ENCODE peak calls at places on chromosomes 2 and 18, in six cellular contexts. One of them, this sample, is unnamed.

GRCh38 chr2:204325468-204325867 is 219.8 kb upstream of the PARD3B start:
- DNase-seq in fibroblast of pulmonary artery: peak
- DNase-seq in AG09309: peak
- DNase-seq in aorta: no peak
- DNase-seq in GM12865: peak
- DNase-seq in mesendoderm: peak
- DNase-seq in this sample: peak

GRCh38 chr2:112626604-112627059 is 19.1 kb upstream of the SLC20A1 start:
- DNase-seq in fibroblast of pulmonary artery: peak
- DNase-seq in AG09309: peak
- DNase-seq in aorta: peak
- DNase-seq in GM12865: peak
- DNase-seq in mesendoderm: peak
- DNase-seq in this sample: peak

GRCh38 chr2:56230171-56230570 is 46.4 kb downstream of the CCDC85A start:
- DNase-seq in fibroblast of pulmonary artery: peak
- DNase-seq in AG09309: no peak
- DNase-seq in aorta: no peak
- DNase-seq in GM12865: no peak
- DNase-seq in mesendoderm: no peak
- DNase-seq in this sample: no peak

GRCh38 chr2:118224888-118225264 is 136.6 kb downstream of the INSIG2 start:
- DNase-seq in fibroblast of pulmonary artery: no peak
- DNase-seq in AG09309: no peak
- DNase-seq in aorta: no peak
- DNase-seq in GM12865: peak
- DNase-seq in mesendoderm: peak
- DNase-seq in this sample: no peak

GRCh38 chr2:98487806-98488189 is 43.1 kb downstream of the INPP4A start:
- DNase-seq in fibroblast of pulmonary artery: peak
- DNase-seq in AG09309: no peak
- DNase-seq in aorta: no peak
- DNase-seq in GM12865: peak
- DNase-seq in mesendoderm: peak
- DNase-seq in this sample: peak

GRCh38 chr2:234291765-234292204 is 205.1 kb downstream of the ARL4C start:
- DNase-seq in fibroblast of pulmonary artery: peak
- DNase-seq in AG09309: peak
- DNase-seq in aorta: peak
- DNase-seq in GM12865: peak
- DNase-seq in mesendoderm: no peak
- DNase-seq in this sample: peak

GRCh38 chr2:195482050-195482449 is 175.0 kb upstream of the SLC39A10 start:
- DNase-seq in fibroblast of pulmonary artery: no peak
- DNase-seq in AG09309: no peak
- DNase-seq in aorta: no peak
- DNase-seq in GM12865: no peak
- DNase-seq in mesendoderm: no peak
- DNase-seq in this sample: no peak

GRCh38 chr2:178070824-178071223 is 1.8 kb downstream of the PDE11A start:
- DNase-seq in fibroblast of pulmonary artery: no peak
- DNase-seq in AG09309: no peak
- DNase-seq in aorta: no peak
- DNase-seq in GM12865: no peak
- DNase-seq in mesendoderm: no peak
- DNase-seq in this sample: no peak

GRCh38 chr2:85873679-85874078 is 15.1 kb downstream of the ST3GAL5 start:
- DNase-seq in fibroblast of pulmonary artery: no peak
- DNase-seq in AG09309: no peak
- DNase-seq in aorta: no peak
- DNase-seq in GM12865: no peak
- DNase-seq in mesendoderm: peak
- DNase-seq in this sample: peak

GRCh38 chr18:60965856-60966255 is 367.4 kb upstream of the CDH20 start:
- DNase-seq in fibroblast of pulmonary artery: peak
- DNase-seq in AG09309: no peak
- DNase-seq in aorta: no peak
- DNase-seq in GM12865: no peak
- DNase-seq in mesendoderm: no peak
- DNase-seq in this sample: no peak

GRCh38 chr2:50658883-50659282 is 373.0 kb downstream of the NRXN1 start:
- DNase-seq in fibroblast of pulmonary artery: no peak
- DNase-seq in AG09309: no peak
- DNase-seq in aorta: no peak
- DNase-seq in GM12865: no peak
- DNase-seq in mesendoderm: peak
- DNase-seq in this sample: no peak

GRCh38 chr2:48728827-48729226 is 26.7 kb downstream of the LHCGR start:
- DNase-seq in fibroblast of pulmonary artery: no peak
- DNase-seq in AG09309: no peak
- DNase-seq in aorta: no peak
- DNase-seq in GM12865: no peak
- DNase-seq in mesendoderm: no peak
- DNase-seq in this sample: no peak

GRCh38 chr2:236503100-236503499 is 66.5 kb upstream of the ACKR3 start:
- DNase-seq in fibroblast of pulmonary artery: no peak
- DNase-seq in AG09309: no peak
- DNase-seq in aorta: no peak
- DNase-seq in GM12865: peak
- DNase-seq in mesendoderm: peak
- DNase-seq in this sample: no peak

GRCh38 chr18:12336887-12337286 is 28.8 kb downstream of the TUBB6 start:
- DNase-seq in fibroblast of pulmonary artery: no peak
- DNase-seq in AG09309: no peak
- DNase-seq in aorta: no peak
- DNase-seq in GM12865: no peak
- DNase-seq in mesendoderm: peak
- DNase-seq in this sample: no peak

GRCh38 chr2:25204190-25204838 is 35.9 kb upstream of the POMC start:
- DNase-seq in fibroblast of pulmonary artery: no peak
- DNase-seq in AG09309: no peak
- DNase-seq in aorta: no peak
- DNase-seq in GM12865: peak
- DNase-seq in mesendoderm: peak
- DNase-seq in this sample: no peak

GRCh38 chr18:62101236-62101635 is 85.6 kb downstream of the PIGN start:
- DNase-seq in fibroblast of pulmonary artery: peak
- DNase-seq in AG09309: no peak
- DNase-seq in aorta: no peak
- DNase-seq in GM12865: no peak
- DNase-seq in mesendoderm: no peak
- DNase-seq in this sample: no peak

GRCh38 chr2:84441036-84441435 is 18.0 kb downstream of the SUCLG1 start:
- DNase-seq in fibroblast of pulmonary artery: peak
- DNase-seq in AG09309: no peak
- DNase-seq in aorta: no peak
- DNase-seq in GM12865: no peak
- DNase-seq in mesendoderm: no peak
- DNase-seq in this sample: no peak
- H3K4me3 ChIP-seq in fibroblast of pulmonary artery: no peak
- H3K4me3 ChIP-seq in AG09309: no peak
- H3K4me3 ChIP-seq in aorta: no peak
- H3K4me3 ChIP-seq in GM12865: no peak
- H3K4me3 ChIP-seq in mesendoderm: no peak
- H3K4me3 ChIP-seq in this sample: no peak

DNA sequence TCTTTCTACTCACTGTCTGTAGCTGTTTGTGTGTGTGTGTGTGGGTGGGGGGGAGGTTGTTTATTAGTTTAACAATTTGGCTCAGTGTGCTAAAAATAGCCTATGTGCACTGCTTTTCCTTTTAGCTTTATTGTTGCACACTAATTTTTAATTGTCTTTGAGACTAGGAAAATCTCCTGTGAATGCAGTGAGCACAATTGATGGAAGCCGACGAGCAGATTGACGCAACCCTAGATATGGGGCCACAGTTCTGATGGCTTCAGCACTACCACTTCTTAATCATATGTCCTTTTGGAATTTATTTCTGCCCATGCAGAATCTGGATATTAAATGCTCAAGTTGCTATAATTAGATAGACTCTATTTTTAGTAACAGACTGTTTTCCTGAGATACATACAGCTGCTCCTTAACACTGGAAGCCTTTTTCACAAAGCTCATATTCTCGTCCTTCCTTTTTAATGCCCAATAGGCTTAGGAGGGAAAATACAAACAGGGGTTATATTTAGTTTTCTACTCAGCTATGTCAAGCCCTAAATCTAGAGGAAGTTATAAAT is 109.1 kb downstream of the IRS1 start:
- DNase-seq in fibroblast of pulmonary artery: no peak
- DNase-seq in AG09309: no peak
- DNase-seq in aorta: no peak
- DNase-seq in GM12865: no peak
- DNase-seq in mesendoderm: no peak
- DNase-seq in this sample: no peak
- H3K4me3 ChIP-seq in fibroblast of pulmonary artery: no peak
- H3K4me3 ChIP-seq in AG09309: no peak
- H3K4me3 ChIP-seq in aorta: no peak
- H3K4me3 ChIP-seq in GM12865: no peak
- H3K4me3 ChIP-seq in mesendoderm: no peak
- H3K4me3 ChIP-seq in this sample: no peak

DNA sequence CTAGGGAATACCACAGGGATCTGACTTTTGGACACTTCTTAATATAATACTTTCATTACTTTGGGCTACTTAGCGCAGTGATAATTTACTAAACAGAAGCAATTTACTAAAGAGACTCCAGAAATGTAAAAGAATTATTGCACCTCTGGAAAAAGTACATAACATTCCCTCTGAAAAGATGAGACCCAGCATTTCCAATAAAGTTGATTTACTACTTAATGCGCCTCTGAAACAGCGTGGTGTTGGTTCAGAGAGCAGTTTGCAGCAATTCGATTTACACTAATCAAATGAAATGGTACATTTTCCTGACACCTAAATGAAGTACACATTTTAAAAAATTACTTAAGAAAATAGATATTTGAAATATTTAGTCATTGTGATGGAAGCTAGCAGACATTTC is 284.8 kb upstream of the UBE2E3 start:
- DNase-seq in fibroblast of pulmonary artery: no peak
- DNase-seq in AG09309: no peak
- DNase-seq in aorta: no peak
- DNase-seq in GM12865: no peak
- DNase-seq in mesendoderm: no peak
- DNase-seq in this sample: no peak
- H3K4me3 ChIP-seq in fibroblast of pulmonary artery: no peak
- H3K4me3 ChIP-seq in AG09309: no peak
- H3K4me3 ChIP-seq in aorta: no peak
- H3K4me3 ChIP-seq in GM12865: no peak
- H3K4me3 ChIP-seq in mesendoderm: no peak
- H3K4me3 ChIP-seq in this sample: no peak

DNA sequence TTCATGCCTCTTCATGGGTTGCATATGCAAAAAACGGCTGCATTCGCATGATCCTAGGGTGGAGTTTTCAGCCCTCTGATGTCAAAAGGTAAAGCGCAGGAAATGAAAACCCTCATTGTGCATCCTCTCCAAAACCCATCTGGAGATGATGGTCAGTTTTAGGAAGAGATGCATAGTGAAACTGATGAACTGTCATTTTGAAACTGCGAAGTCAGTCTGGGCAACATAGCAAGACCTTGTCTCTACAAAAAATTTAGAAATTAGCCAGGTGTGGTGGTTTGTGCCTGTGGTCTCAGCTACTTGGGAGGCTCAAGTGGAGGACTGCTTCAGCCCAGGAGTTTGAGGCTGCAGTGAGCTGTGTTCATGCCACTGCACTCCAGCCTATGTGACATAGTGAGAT is 2.5 kb upstream of the TTLL4 start:
- DNase-seq in fibroblast of pulmonary artery: no peak
- DNase-seq in AG09309: no peak
- DNase-seq in aorta: no peak
- DNase-seq in GM12865: peak
- DNase-seq in mesendoderm: no peak
- DNase-seq in this sample: no peak
- H3K4me3 ChIP-seq in fibroblast of pulmonary artery: no peak
- H3K4me3 ChIP-seq in AG09309: no peak
- H3K4me3 ChIP-seq in aorta: no peak
- H3K4me3 ChIP-seq in GM12865: no peak
- H3K4me3 ChIP-seq in mesendoderm: no peak
- H3K4me3 ChIP-seq in this sample: no peak

GRCh38 chr2:19929226-19929625 is 27.4 kb upstream of the TTC32 start:
- DNase-seq in fibroblast of pulmonary artery: no peak
- DNase-seq in AG09309: no peak
- DNase-seq in aorta: no peak
- DNase-seq in GM12865: no peak
- DNase-seq in mesendoderm: no peak
- DNase-seq in this sample: no peak

GRCh38 chr2:19936203-19936602 is 34.4 kb upstream of the TTC32 start:
- DNase-seq in fibroblast of pulmonary artery: no peak
- DNase-seq in AG09309: no peak
- DNase-seq in aorta: no peak
- DNase-seq in GM12865: no peak
- DNase-seq in mesendoderm: no peak
- DNase-seq in this sample: no peak

GRCh38 chr2:19936979-19937378 is 35.2 kb upstream of the TTC32 start:
- DNase-seq in fibroblast of pulmonary artery: no peak
- DNase-seq in AG09309: no peak
- DNase-seq in aorta: no peak
- DNase-seq in GM12865: no peak
- DNase-seq in mesendoderm: no peak
- DNase-seq in this sample: no peak

GRCh38 chr2:19932928-19933327 is 31.1 kb upstream of the TTC32 start:
- DNase-seq in fibroblast of pulmonary artery: no peak
- DNase-seq in AG09309: no peak
- DNase-seq in aorta: no peak
- DNase-seq in GM12865: no peak
- DNase-seq in mesendoderm: no peak
- DNase-seq in this sample: no peak

DNA sequence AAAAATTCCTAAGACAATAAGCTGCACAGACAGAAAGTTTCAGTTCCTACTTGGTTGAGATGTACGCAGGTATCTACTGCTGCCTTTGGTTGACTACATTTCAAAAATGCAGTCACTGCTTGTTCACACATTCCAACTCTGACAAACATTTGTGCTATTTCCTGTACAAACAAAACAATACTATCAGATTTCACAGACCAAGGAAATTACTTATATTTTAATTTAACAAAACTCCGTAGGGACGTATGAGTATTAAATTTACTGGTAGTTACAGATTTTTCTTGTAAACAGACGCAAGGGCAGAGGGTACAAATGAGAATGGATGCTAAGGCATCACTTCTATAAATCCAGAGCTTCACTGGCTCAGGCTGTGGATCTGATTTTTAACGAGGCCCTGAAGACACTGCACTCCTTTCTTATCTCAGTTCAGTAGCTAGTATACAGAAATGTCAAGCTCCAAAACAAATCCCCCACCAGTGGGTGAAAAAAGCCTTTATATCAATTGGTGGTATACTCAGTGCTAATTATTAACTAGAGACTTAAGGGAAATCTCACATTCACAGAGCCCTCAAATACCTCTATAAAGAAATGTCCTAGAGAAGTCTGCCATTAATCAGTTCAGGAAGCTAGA is 31.7 kb upstream of the TTC32 start:
- DNase-seq in fibroblast of pulmonary artery: peak
- DNase-seq in AG09309: peak
- DNase-seq in aorta: no peak
- DNase-seq in GM12865: peak
- DNase-seq in mesendoderm: no peak
- DNase-seq in this sample: no peak
- H3K4me3 ChIP-seq in fibroblast of pulmonary artery: no peak
- H3K4me3 ChIP-seq in AG09309: no peak
- H3K4me3 ChIP-seq in aorta: no peak
- H3K4me3 ChIP-seq in GM12865: no peak
- H3K4me3 ChIP-seq in mesendoderm: no peak
- H3K4me3 ChIP-seq in this sample: no peak